ENCODE peak calls at places on chromosomes 7 and 10, in ten cellular contexts. D is CD4-positive, alpha-beta memory T cell; K is AG08395; L is iPS-NIHi11; U is GM12892; H is CD4-positive, CD25-positive, alpha-beta regulatory T cell; G is dermis blood vessel endothelial cell; O is activated CD8-positive, alpha-beta T cell treated with anti-CD3 and anti-CD28 coated beads for 36 hours; P is midbrain; R is B cell. Y is an unnamed sample.

GRCh38 chr7:50625360-50625759 is 60.2 kb upstream of the DDC start:
- DNase-seq in R (no peak), O (no peak), U (no peak), K (no peak), H (no peak), L (no peak), G (no peak), P (no peak), D (no peak), Y (no peak)

GRCh38 chr7:158815471-158816128 is 13.7 kb downstream of the ESYT2 start:
- DNase-seq in D (no peak), G (no peak), P (no peak), H (no peak), O (no peak), U (no peak), L (no peak), K (no peak), R (no peak), Y (no peak)

GRCh38 chr7:80876894-80877414 is 41.9 kb downstream of the SEMA3C start:
- DNase-seq in K (peak), D (no peak), P (no peak), U (no peak), L (no peak), H (no peak), G (no peak), R (no peak), O (no peak), Y (peak)

GRCh38 chr7:133364959-133365680 is 112.2 kb downstream of the EXOC4 start:
- DNase-seq in P (no peak), H (no peak), G (peak), U (no peak), L (no peak), D (no peak), O (no peak), R (no peak), K (peak), Y (no peak)

GRCh38 chr7:142088022-142088714 is 23.4 kb upstream of the MGAM2 start:
- DNase-seq in U (no peak), G (no peak), R (no peak), H (no peak), D (no peak), P (peak), O (no peak), K (no peak), L (no peak), Y (no peak)

GRCh38 chr10:36464291-36464690 is 661.1 kb upstream of the ANKRD30A start:
- DNase-seq in G (no peak), L (no peak), H (no peak), P (no peak), O (no peak), D (no peak), K (no peak), U (no peak), R (no peak), Y (no peak)

GRCh38 chr10:112898540-112899395 is 51.3 kb upstream of the TCF7L2 start:
- DNase-seq in H (no peak), K (peak), D (no peak), R (no peak), G (peak), L (peak), U (no peak), P (no peak), O (no peak), Y (peak)

GRCh38 chr7:137943132-137943551 is 58.7 kb downstream of the CREB3L2 start:
- DNase-seq in K (peak), P (no peak), O (no peak), G (peak), L (no peak), H (no peak), D (no peak), R (no peak), U (no peak), Y (no peak)

GRCh38 chr10:110547139-110547761 is 20.2 kb upstream of the SMC3 start:
- DNase-seq in R (peak), P (peak), O (no peak), G (peak), K (peak), D (peak), H (no peak), U (no peak), L (peak), Y (no peak)

GRCh38 chr10:71878327-71879034 is 27.4 kb upstream of the PSAP start:
- DNase-seq in H (no peak), U (no peak), K (no peak), G (no peak), R (peak), P (no peak), O (peak), D (no peak), L (peak), Y (peak)

GRCh38 chr10:72702868-72703581 is 11.1 kb downstream of the MCU start:
- DNase-seq in H (no peak), U (no peak), P (no peak), K (peak), O (peak), D (no peak), L (no peak), G (peak), R (no peak), Y (no peak)

GRCh38 chr7:139972000-139972399 is 90.8 kb downstream of the PARP12 start:
- DNase-seq in G (no peak), R (no peak), H (no peak), U (no peak), K (no peak), O (no peak), L (peak), P (no peak), D (no peak), Y (peak)

GRCh38 chr10:112834661-112835060 is 115.4 kb upstream of the TCF7L2 start:
- DNase-seq in P (no peak), U (no peak), R (no peak), D (no peak), H (no peak), G (peak), L (no peak), O (no peak), K (no peak), Y (no peak)

GRCh38 chr10:67836491-67836890 is 1.5 kb downstream of the DNAJC12 start:
- DNase-seq in D (no peak), G (no peak), L (no peak), R (no peak), O (no peak), K (no peak), H (no peak), P (no peak), U (no peak), Y (no peak)

GRCh38 chr10:71316081-71316785 is 2.8 kb upstream of the SLC29A3 start:
- DNase-seq in U (no peak), R (no peak), L (no peak), O (peak), P (no peak), K (no peak), D (no peak), G (peak), H (no peak), Y (no peak)

GRCh38 chr7:108063520-108063933 is 60.6 kb upstream of the LAMB1 start:
- DNase-seq in U (no peak), G (no peak), D (no peak), R (no peak), P (no peak), O (no peak), L (no peak), K (no peak), H (no peak), Y (no peak)

GRCh38 chr7:104137971-104138370 is 69.8 kb downstream of the ORC5 start:
- DNase-seq in H (no peak), G (peak), L (no peak), D (no peak), O (no peak), U (no peak), P (no peak), K (peak), R (no peak), Y (no peak)

Y was measured in HAP-1.